ENCODE peak calls at places on chromosomes 3 and 15, in seven cellular contexts. D is A549, I is HCT116, N is H1, E is K562, V is HepG2, L is SK-N-SH. Y is an unnamed sample.

GRCh38 chr3:33577173-33577572 is 137.0 kb upstream of the UBP1 start:
- DNase-seq in D (no peak), I (no peak), N (no peak), E (no peak), V (peak), L (no peak), Y (no peak)

GRCh38 chr3:71226565-71227281 is 356.8 kb downstream of the FOXP1 start:
- DNase-seq in D (no peak), I (no peak), N (no peak), E (peak), V (no peak), L (no peak), Y (no peak)

GRCh38 chr15:78049691-78050440 is 27.6 kb downstream of the TBC1D2B start:
- DNase-seq in D (no peak), I (no peak), N (no peak), E (no peak), V (no peak), L (no peak), Y (peak)

GRCh38 chr3:192128922-192129321 is 598.4 kb downstream of the FGF12 start:
- DNase-seq in D (no peak), I (no peak), N (no peak), E (no peak), V (peak), L (no peak), Y (no peak)

GRCh38 chr3:32146669-32147315 is 40.4 kb downstream of the GPD1L start:
- DNase-seq in D (no peak), I (no peak), N (no peak), E (no peak), V (no peak), L (no peak), Y (peak)

GRCh38 chr3:37221407-37221806 is 47.0 kb upstream of the LRRFIP2 start:
- DNase-seq in D (peak), I (peak), N (no peak), E (no peak), V (peak), L (no peak), Y (no peak)

GRCh38 chr3:65130782-65131181 is 443.0 kb upstream of the ADAMTS9 start:
- DNase-seq in D (no peak), I (no peak), N (no peak), E (no peak), V (no peak), L (no peak), Y (no peak)

GRCh38 chr3:184857099-184857498 is 45.1 kb downstream of the VPS8 start:
- DNase-seq in D (no peak), I (no peak), N (no peak), E (no peak), V (no peak), L (no peak), Y (no peak)

DNA sequence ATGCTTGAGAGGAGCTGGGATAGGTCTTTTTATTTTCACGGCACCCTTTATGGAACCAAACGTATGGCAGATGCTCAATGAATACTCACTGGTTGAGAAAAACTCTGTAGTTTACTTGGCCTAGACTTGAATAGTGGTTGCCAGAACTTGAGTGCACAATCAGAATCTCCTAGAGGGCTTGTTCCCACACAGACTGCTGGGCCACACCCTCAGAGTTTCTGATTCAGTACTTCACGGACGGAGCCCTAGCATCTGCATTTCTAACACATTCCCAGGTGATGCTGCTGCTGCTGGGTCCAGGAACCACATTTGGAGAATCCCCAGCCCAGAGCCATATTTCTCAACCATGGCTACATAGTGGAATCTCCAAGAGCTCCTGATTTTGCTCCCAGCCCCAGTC is 24.6 kb downstream of the CA12 start:
- DNase-seq in D (no peak), I (no peak), N (no peak), E (no peak), V (no peak), L (no peak), Y (no peak)
- TF ChIP-seq MAX in D (no peak), I (no peak), N (no peak), E (no peak), V (no peak), L (no peak), Y (no peak)

GRCh38 chr15:28987337-28987736 is 101.6 kb downstream of the APBA2 start:
- DNase-seq in D (no peak), I (no peak), N (no peak), E (no peak), V (no peak), L (no peak), Y (no peak)

GRCh38 chr15:28990390-28990789 is 104.6 kb downstream of the APBA2 start:
- DNase-seq in D (no peak), I (no peak), N (no peak), E (no peak), V (no peak), L (peak), Y (no peak)

GRCh38 chr15:28991236-28992171 is 105.7 kb downstream of the APBA2 start:
- DNase-seq in D (no peak), I (no peak), N (no peak), E (no peak), V (no peak), L (no peak), Y (no peak)

GRCh38 chr15:28989896-28990295 is 104.1 kb downstream of the APBA2 start:
- DNase-seq in D (no peak), I (no peak), N (no peak), E (no peak), V (no peak), L (no peak), Y (no peak)

DNA sequence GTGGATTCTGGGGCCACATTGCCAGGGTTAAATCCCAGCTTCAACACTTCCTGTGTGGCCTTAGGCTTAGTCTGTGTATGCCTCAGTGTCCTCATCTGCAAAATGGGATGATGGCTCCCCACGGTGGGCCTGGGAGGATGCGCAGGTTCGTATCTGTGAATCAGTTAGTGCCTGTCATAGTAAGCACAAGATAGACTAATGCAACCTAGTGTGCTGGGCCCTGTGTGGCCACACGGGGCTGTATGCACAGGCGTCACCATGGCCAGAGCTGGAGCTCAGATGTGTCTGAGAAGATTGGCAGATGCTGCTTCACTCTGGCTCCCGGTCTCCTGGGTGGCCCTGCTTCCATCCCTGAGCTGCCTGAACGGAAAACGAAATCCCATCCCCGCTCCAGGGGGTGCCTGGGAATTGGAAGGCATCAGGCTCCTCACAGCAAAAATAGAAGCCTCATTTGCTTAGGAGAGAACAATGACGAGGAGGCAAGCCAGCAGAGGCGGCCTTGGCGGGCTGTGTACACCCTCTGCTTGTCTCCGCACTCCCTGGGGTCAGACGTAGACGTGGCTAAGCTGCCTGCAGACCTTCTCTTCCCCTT is 103.6 kb downstream of the APBA2 start:
- DNase-seq in D (peak), I (no peak), N (no peak), E (peak), V (no peak), L (peak), Y (peak)
- TF ChIP-seq CTCF in D (no peak), I (no peak), N (peak), E (peak), V (no peak), L (peak), Y (peak)

DNA sequence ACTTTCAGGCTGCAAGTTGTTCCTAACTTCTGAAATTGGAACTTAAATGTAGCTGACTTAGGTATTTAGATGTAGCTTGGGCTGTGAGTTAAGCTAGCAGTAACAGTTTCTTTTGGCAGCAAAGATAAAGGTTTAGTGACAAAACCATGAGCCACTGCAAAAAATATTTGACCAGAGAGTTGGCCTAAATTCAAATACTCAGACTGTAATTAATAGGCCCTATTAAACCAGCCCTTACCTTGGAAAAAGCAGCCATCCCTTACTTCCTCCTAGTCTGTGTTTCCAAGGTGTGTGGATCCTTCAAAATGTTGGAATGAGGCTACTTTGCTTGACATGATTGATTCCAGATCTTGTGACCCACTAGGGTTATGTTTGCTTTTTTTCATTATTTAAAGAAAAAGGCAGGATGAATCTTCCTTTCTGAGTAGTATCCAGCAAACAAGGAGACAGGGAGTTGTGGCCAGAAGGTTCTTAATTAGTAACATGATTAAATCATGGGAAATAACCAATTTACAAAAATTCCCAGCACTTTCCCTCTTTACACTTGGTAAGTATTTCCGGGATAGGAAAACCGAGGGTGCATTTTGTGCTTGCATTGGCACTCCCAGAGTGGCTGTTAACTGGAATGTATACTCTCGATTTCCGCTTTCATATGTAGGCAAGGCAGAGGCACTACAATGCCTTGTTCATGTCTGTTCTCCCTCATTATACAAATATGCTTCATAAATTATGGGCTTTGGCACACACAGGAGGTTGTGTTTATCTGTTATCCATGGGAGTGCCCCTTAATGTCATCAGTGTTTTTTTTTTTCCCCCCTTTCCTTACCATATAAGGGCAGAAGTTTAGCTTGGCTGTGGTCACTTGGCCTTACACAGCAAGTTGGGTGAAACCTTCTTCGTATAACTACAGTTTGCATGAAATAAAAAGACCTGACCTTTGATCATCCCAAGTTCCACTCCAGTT is 8.5 kb downstream of the TPM1 start:
- DNase-seq in D (peak), I (no peak), N (no peak), E (no peak), V (peak), L (no peak), Y (no peak)
- H3K4me3 ChIP-seq in D (peak), I (no peak), N (no peak), E (no peak), V (no peak), L (peak), Y (no peak)

GRCh38 chr15:56468271-56468912 is 3.5 kb upstream of the MNS1 start:
- DNase-seq in D (no peak), I (no peak), N (no peak), E (no peak), V (no peak), L (no peak), Y (peak)
- TF ChIP-seq MAX in D (no peak), I (no peak), N (no peak), E (no peak), V (no peak), L (no peak), Y (no peak)

DNA sequence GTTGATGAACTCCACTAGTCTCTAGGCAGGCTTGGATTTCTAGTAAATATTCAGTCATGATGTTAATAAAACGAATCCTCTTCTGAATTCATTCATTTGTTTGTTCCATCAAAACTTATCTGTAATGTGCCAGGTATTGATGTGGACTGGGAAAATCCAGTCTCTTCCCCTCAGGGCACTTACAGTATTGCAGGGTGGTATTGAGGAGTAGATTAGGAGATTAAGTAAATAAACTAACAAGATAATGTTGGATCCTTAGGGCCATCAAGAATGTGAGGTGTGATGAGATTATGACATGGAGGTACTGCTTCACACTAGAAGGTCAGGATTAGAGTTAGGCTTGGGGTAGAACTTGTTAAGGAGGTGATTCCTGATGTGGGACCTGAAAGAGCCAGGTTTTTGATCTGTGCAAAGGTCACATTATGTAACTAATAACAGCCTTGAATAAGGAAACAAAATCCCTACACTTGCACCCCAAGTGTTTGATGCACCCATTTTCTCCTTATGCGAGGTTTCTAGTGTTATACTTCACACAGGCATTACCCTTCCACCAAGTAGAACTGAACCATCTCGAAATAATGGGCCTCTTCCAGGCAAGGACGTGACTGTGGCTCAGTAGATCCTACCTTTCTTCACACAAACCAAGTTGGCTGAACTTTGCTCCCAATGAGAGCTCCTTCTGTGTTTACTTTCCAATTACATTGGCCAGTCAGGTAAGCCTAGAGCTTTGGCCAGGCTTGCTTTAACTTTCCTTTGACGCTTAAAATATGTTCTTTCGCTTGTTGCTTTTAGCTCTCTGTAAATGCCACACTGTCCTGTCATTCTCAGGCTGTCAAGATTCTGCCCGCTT is 16.7 kb downstream of the MCTP2 start:
- DNase-seq in D (no peak), I (no peak), N (no peak), E (no peak), V (peak), L (no peak), Y (no peak)
- TF ChIP-seq CTCF in D (no peak), I (no peak), N (no peak), E (no peak), V (no peak), L (no peak), Y (no peak)

GRCh38 chr3:188306435-188306980 is 152.6 kb downstream of the LPP start:
- DNase-seq in D (no peak), I (no peak), N (no peak), E (no peak), V (no peak), L (no peak), Y (no peak)

GRCh38 chr3:188303823-188304222 is 149.9 kb downstream of the LPP start:
- DNase-seq in D (no peak), I (no peak), N (no peak), E (no peak), V (no peak), L (no peak), Y (no peak)

GRCh38 chr3:188301147-188301546 is 147.2 kb downstream of the LPP start:
- DNase-seq in D (no peak), I (no peak), N (no peak), E (no peak), V (no peak), L (no peak), Y (no peak)

GRCh38 chr3:188305220-188305619 is 151.3 kb downstream of the LPP start:
- DNase-seq in D (no peak), I (no peak), N (no peak), E (no peak), V (peak), L (no peak), Y (no peak)

DNA sequence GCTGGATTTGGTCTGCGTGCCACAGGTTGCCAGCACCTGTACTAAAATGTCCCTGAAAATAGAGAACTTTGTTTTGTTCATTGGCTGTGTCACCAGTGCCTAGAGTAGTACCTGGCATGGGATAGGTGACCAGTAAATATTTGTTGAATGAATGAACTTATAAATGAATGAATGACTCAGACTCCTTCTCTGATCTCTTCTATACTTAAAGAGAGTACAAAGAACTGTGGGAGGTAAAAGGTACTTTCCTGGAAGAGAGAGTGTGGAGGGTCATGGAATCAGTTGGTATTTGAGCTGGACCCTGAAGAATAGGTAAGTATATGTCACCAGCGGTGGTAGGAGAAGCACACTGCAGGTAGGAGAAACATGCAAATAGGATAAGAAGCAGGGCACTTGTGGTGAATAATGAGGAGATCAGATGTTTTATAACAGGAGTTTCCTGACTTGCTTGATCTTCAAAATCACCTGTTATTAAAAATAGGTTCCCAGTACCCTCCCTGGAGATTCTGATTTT is 149.4 kb downstream of the LPP start:
- DNase-seq in D (no peak), I (no peak), N (no peak), E (no peak), V (no peak), L (no peak), Y (no peak)
- H3K4me3 ChIP-seq in D (no peak), I (no peak), N (peak), E (no peak), V (no peak), L (no peak), Y (no peak)

DNA sequence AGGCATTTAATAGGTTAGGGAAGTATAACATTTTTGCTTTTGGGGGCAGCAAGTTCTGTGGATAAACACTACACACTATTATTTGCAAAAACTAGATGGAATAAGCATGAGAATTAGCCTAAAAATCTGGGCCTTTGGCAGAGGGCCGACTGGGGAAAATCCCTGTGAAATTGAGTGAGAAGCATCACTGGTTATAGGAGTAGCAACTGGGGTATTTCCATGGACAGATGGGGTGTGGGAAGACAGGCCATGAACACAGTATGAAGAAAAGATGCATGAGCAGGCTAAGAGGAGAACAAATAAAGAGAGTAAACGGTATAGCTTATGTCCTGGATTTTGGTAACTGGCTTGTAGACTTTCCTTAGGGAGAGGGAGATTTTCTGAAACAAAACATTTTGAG is 32.9 kb upstream of the CSPG5 start:
- DNase-seq in D (no peak), I (no peak), N (no peak), E (no peak), V (no peak), L (no peak), Y (no peak)
- TF ChIP-seq MAX in D (no peak), I (no peak), N (no peak), E (no peak), V (no peak), L (no peak), Y (no peak)

DNA sequence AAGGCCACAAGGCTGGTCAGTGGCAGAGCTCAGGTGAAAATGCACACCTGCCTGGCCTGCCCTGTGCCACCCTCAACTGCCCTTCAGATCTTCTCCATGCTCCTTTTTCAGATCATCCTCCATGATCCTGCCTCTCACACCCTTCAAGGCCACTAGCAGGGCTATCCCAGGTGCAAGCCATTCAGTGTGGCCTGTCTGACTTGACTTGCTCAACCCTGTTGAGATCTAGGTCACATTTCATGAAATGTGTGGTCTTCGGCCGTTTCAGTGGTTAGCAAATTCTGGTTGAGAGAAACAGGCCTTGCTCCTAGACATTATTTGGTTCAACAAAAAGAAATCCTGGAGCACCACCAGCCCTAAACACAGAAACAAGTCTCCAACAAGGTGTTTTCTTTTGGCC is 26.6 kb upstream of the LMCD1 start:
- DNase-seq in D (no peak), I (no peak), N (no peak), E (no peak), V (no peak), L (no peak), Y (no peak)
- TF ChIP-seq CTCF in D (no peak), I (no peak), N (no peak), E (no peak), V (no peak), L (no peak), Y (no peak)